ENCODE peak calls at places on chromosomes 6 and 20, in six cellular contexts. One of them, this sample, is unnamed.

GRCh38 chr6:139370047-139370706 is 4.3 kb downstream of the CITED2 start:
- DNase-seq in H9: no peak
- DNase-seq in WTC11: no peak
- DNase-seq in nephron progenitor cell: peak
- DNase-seq in H1: no peak
- DNase-seq in pancreas: no peak
- DNase-seq in this sample: no peak

GRCh38 chr6:157021267-157022021 is 244.3 kb downstream of the ARID1B start:
- DNase-seq in WTC11: peak
- DNase-seq in H9: peak
- DNase-seq in nephron progenitor cell: peak
- DNase-seq in pancreas: peak
- DNase-seq in H1: peak
- DNase-seq in this sample: peak

GRCh38 chr6:41170547-41171160 is 7.7 kb upstream of the TREM2 start:
- DNase-seq in H9: peak
- DNase-seq in WTC11: no peak
- DNase-seq in pancreas: no peak
- DNase-seq in nephron progenitor cell: no peak
- DNase-seq in H1: peak
- DNase-seq in this sample: no peak

GRCh38 chr6:103983000-103983399 is 876.7 kb downstream of the HACE1 start:
- DNase-seq in H9: no peak
- DNase-seq in pancreas: no peak
- DNase-seq in H1: no peak
- DNase-seq in nephron progenitor cell: no peak
- DNase-seq in WTC11: no peak
- DNase-seq in this sample: no peak

GRCh38 chr6:45813943-45814342 is 201.7 kb downstream of the CLIC5 start:
- DNase-seq in pancreas: no peak
- DNase-seq in H9: no peak
- DNase-seq in nephron progenitor cell: no peak
- DNase-seq in H1: no peak
- DNase-seq in WTC11: no peak
- DNase-seq in this sample: no peak

GRCh38 chr6:81295310-81295709 is 457.2 kb downstream of the TENT5A start:
- DNase-seq in pancreas: no peak
- DNase-seq in H1: no peak
- DNase-seq in H9: no peak
- DNase-seq in nephron progenitor cell: no peak
- DNase-seq in WTC11: no peak
- DNase-seq in this sample: no peak

GRCh38 chr20:14882846-14883245 is 545.4 kb upstream of the FLRT3 start:
- DNase-seq in pancreas: no peak
- DNase-seq in nephron progenitor cell: no peak
- DNase-seq in H1: no peak
- DNase-seq in WTC11: no peak
- DNase-seq in H9: no peak
- DNase-seq in this sample: no peak

GRCh38 chr6:40054186-40054585 is 119.9 kb upstream of the MOCS1 start:
- DNase-seq in pancreas: no peak
- DNase-seq in H9: no peak
- DNase-seq in H1: no peak
- DNase-seq in WTC11: no peak
- DNase-seq in nephron progenitor cell: no peak
- DNase-seq in this sample: no peak

GRCh38 chr6:108635505-108636226 is 74.9 kb downstream of the FOXO3 start:
- DNase-seq in H1: no peak
- DNase-seq in nephron progenitor cell: no peak
- DNase-seq in H9: no peak
- DNase-seq in pancreas: no peak
- DNase-seq in WTC11: no peak
- DNase-seq in this sample: peak

GRCh38 chr20:14820771-14821170 is 483.4 kb upstream of the FLRT3 start:
- DNase-seq in WTC11: no peak
- DNase-seq in pancreas: no peak
- DNase-seq in nephron progenitor cell: no peak
- DNase-seq in H9: no peak
- DNase-seq in H1: no peak
- DNase-seq in this sample: no peak

GRCh38 chr6:141153563-141153962 is 979.2 kb upstream of the GJE1 start:
- DNase-seq in H1: no peak
- DNase-seq in WTC11: no peak
- DNase-seq in H9: peak
- DNase-seq in pancreas: no peak
- DNase-seq in nephron progenitor cell: no peak
- DNase-seq in this sample: no peak

GRCh38 chr20:62357681-62358080 is 9.4 kb downstream of the LAMA5 start:
- DNase-seq in H1: no peak
- DNase-seq in nephron progenitor cell: no peak
- DNase-seq in WTC11: no peak
- DNase-seq in H9: no peak
- DNase-seq in pancreas: no peak
- DNase-seq in this sample: no peak

GRCh38 chr6:132995009-132995408 is 180.6 kb downstream of the RPS12 start:
- DNase-seq in H1: no peak
- DNase-seq in WTC11: no peak
- DNase-seq in nephron progenitor cell: no peak
- DNase-seq in H9: no peak
- DNase-seq in pancreas: no peak
- DNase-seq in this sample: no peak

GRCh38 chr6:55141611-55142010 is 32.7 kb upstream of the HCRTR2 start:
- DNase-seq in WTC11: no peak
- DNase-seq in H1: no peak
- DNase-seq in pancreas: no peak
- DNase-seq in nephron progenitor cell: no peak
- DNase-seq in H9: no peak
- DNase-seq in this sample: no peak

GRCh38 chr6:89895273-89895874 is 1.1 kb downstream of the GJA10 start:
- DNase-seq in pancreas: no peak
- DNase-seq in WTC11: peak
- DNase-seq in nephron progenitor cell: peak
- DNase-seq in H9: peak
- DNase-seq in H1: peak
- DNase-seq in this sample: no peak

GRCh38 chr20:58712116-58712822 is 19.7 kb downstream of the NPEPL1 start:
- DNase-seq in pancreas: peak
- DNase-seq in nephron progenitor cell: no peak
- DNase-seq in WTC11: no peak
- DNase-seq in H1: peak
- DNase-seq in H9: peak
- DNase-seq in this sample: peak

GRCh38 chr6:106170030-106170791 is 84.1 kb downstream of the PRDM1 start:
- DNase-seq in WTC11: no peak
- DNase-seq in nephron progenitor cell: no peak
- DNase-seq in pancreas: no peak
- DNase-seq in H1: no peak
- DNase-seq in H9: no peak
- DNase-seq in this sample: no peak
- TF ChIP-seq CTCF in WTC11: no peak
- TF ChIP-seq CTCF in nephron progenitor cell: no peak
- TF ChIP-seq CTCF in pancreas: no peak
- TF ChIP-seq CTCF in H1: no peak
- TF ChIP-seq CTCF in H9: peak
- TF ChIP-seq CTCF in this sample: no peak

DNA sequence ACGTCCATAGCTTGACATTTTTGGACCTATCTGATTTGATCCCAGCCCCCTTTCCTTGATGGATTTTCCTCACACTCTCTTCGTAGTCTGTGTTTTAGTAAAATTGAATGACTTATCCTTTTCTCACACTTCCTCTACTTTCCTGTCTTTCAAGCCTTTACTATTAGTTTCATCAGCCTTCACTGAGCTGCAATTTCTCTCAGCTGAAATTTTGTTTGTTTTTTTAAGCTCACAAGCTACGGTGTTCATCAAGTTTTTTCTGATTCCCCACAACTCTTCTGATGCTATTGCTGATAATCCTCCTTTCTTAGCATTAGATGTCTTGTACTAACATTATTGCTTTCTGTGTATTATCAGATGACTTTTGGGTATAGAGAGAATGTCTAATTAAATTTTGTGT is 263.7 kb downstream of the TBX18 start:
- DNase-seq in nephron progenitor cell: no peak
- DNase-seq in WTC11: no peak
- DNase-seq in H1: no peak
- DNase-seq in H9: no peak
- DNase-seq in pancreas: no peak
- DNase-seq in this sample: no peak
- TF ChIP-seq CTCF in nephron progenitor cell: no peak
- TF ChIP-seq CTCF in WTC11: no peak
- TF ChIP-seq CTCF in H1: no peak
- TF ChIP-seq CTCF in H9: no peak
- TF ChIP-seq CTCF in pancreas: no peak
- TF ChIP-seq CTCF in this sample: no peak

DNA sequence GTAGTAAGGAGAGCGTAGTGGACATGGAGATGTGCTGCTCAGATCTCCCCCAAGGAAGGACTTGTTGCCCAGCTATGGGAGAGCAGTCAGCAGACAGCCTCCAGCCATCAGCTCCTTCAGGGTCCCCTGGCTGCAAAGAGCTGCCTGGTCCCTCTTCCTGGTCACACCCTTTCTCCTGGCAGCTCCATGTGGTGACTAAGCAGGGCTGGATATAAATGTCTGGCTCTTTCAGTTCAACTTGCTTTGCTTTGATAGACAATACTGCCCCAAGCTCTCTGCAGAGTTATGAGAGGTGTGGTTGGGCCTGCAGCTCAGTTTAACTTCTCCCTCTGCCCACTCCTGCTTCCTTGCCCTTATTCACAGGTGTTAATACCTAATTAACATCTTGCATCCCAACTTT is 64.1 kb upstream of the DDR1 start:
- DNase-seq in pancreas: no peak
- DNase-seq in WTC11: no peak
- DNase-seq in H9: no peak
- DNase-seq in nephron progenitor cell: no peak
- DNase-seq in H1: no peak
- DNase-seq in this sample: no peak
- TF ChIP-seq CTCF in pancreas: no peak
- TF ChIP-seq CTCF in WTC11: no peak
- TF ChIP-seq CTCF in H9: no peak
- TF ChIP-seq CTCF in nephron progenitor cell: no peak
- TF ChIP-seq CTCF in H1: no peak
- TF ChIP-seq CTCF in this sample: no peak

GRCh38 chr6:158499601-158500000 is 60.3 kb upstream of the TMEM181 start:
- DNase-seq in nephron progenitor cell: no peak
- DNase-seq in H9: no peak
- DNase-seq in pancreas: no peak
- DNase-seq in WTC11: no peak
- DNase-seq in H1: no peak
- DNase-seq in this sample: no peak

GRCh38 chr6:158498362-158498761 is 61.5 kb upstream of the TMEM181 start:
- DNase-seq in nephron progenitor cell: no peak
- DNase-seq in H9: no peak
- DNase-seq in pancreas: no peak
- DNase-seq in WTC11: no peak
- DNase-seq in H1: no peak
- DNase-seq in this sample: no peak

GRCh38 chr6:158500016-158500735 is 59.7 kb upstream of the TMEM181 start:
- DNase-seq in WTC11: no peak
- DNase-seq in H9: no peak
- DNase-seq in nephron progenitor cell: no peak
- DNase-seq in H1: no peak
- DNase-seq in pancreas: no peak
- DNase-seq in this sample: no peak

GRCh38 chr6:158497620-158498019 is 62.3 kb upstream of the TMEM181 start:
- DNase-seq in nephron progenitor cell: no peak
- DNase-seq in pancreas: no peak
- DNase-seq in WTC11: no peak
- DNase-seq in H9: no peak
- DNase-seq in H1: no peak
- DNase-seq in this sample: no peak

GRCh38 chr6:158496700-158497099 is 63.2 kb upstream of the TMEM181 start:
- DNase-seq in pancreas: no peak
- DNase-seq in nephron progenitor cell: no peak
- DNase-seq in WTC11: no peak
- DNase-seq in H1: no peak
- DNase-seq in H9: no peak
- DNase-seq in this sample: no peak
- TF ChIP-seq CTCF in pancreas: no peak
- TF ChIP-seq CTCF in nephron progenitor cell: no peak
- TF ChIP-seq CTCF in WTC11: no peak
- TF ChIP-seq CTCF in H1: peak
- TF ChIP-seq CTCF in H9: peak
- TF ChIP-seq CTCF in this sample: no peak

GRCh38 chr20:36796868-36797267 is 23.3 kb upstream of the DSN1 start:
- DNase-seq in WTC11: no peak
- DNase-seq in nephron progenitor cell: no peak
- DNase-seq in pancreas: no peak
- DNase-seq in H9: no peak
- DNase-seq in H1: no peak
- DNase-seq in this sample: no peak

GRCh38 chr20:36793294-36794115 is 19.9 kb upstream of the DSN1 start:
- DNase-seq in WTC11: no peak
- DNase-seq in H1: no peak
- DNase-seq in H9: no peak
- DNase-seq in nephron progenitor cell: no peak
- DNase-seq in pancreas: no peak
- DNase-seq in this sample: no peak

GRCh38 chr20:36796117-36796516 is 22.6 kb upstream of the DSN1 start:
- DNase-seq in H1: no peak
- DNase-seq in H9: no peak
- DNase-seq in pancreas: no peak
- DNase-seq in WTC11: no peak
- DNase-seq in nephron progenitor cell: no peak
- DNase-seq in this sample: no peak

GRCh38 chr20:36794116-36794474 is 20.5 kb upstream of the DSN1 start:
- DNase-seq in nephron progenitor cell: no peak
- DNase-seq in H1: no peak
- DNase-seq in WTC11: no peak
- DNase-seq in H9: no peak
- DNase-seq in pancreas: no peak
- DNase-seq in this sample: no peak

GRCh38 chr20:36795691-36796090 is 22.1 kb upstream of the DSN1 start:
- DNase-seq in H1: no peak
- DNase-seq in H9: no peak
- DNase-seq in nephron progenitor cell: no peak
- DNase-seq in WTC11: no peak
- DNase-seq in pancreas: no peak
- DNase-seq in this sample: no peak
- TF ChIP-seq CTCF in H1: no peak
- TF ChIP-seq CTCF in H9: no peak
- TF ChIP-seq CTCF in nephron progenitor cell: no peak
- TF ChIP-seq CTCF in WTC11: no peak
- TF ChIP-seq CTCF in pancreas: no peak
- TF ChIP-seq CTCF in this sample: no peak

GRCh38 chr20:32204485-32205115 is 2.9 kb downstream of the PLAGL2 start:
- DNase-seq in H9: no peak
- DNase-seq in WTC11: no peak
- DNase-seq in H1: no peak
- DNase-seq in pancreas: no peak
- DNase-seq in nephron progenitor cell: no peak
- DNase-seq in this sample: no peak
- TF ChIP-seq CTCF in H9: no peak
- TF ChIP-seq CTCF in WTC11: no peak
- TF ChIP-seq CTCF in H1: no peak
- TF ChIP-seq CTCF in pancreas: no peak
- TF ChIP-seq CTCF in nephron progenitor cell: no peak
- TF ChIP-seq CTCF in this sample: no peak

GRCh38 chr6:110178626-110179405 is 654 bp downstream of the WASF1 start:
- DNase-seq in H9: peak
- DNase-seq in nephron progenitor cell: peak
- DNase-seq in pancreas: peak
- DNase-seq in H1: peak
- DNase-seq in WTC11: peak
- DNase-seq in this sample: peak
- TF ChIP-seq CTCF in H9: peak
- TF ChIP-seq CTCF in nephron progenitor cell: peak
- TF ChIP-seq CTCF in pancreas: peak
- TF ChIP-seq CTCF in H1: peak
- TF ChIP-seq CTCF in WTC11: no peak
- TF ChIP-seq CTCF in this sample: peak